ENCODE peak calls at places on chromosome 17, in nine cellular contexts. C is body of pancreas; B is WTC11; X is activated CD8-positive, alpha-beta memory T cell treated with anti-CD3 and anti-CD28 coated beads, Interleukin-2, amount 50 U/mL, for 4 hours; J is cardiac septum; L is tibial artery; S is NCI-H1694 treated with DMSO at 0.1 percent for 48 hours; N is AG09309; M is GDM1. Y is an unnamed sample.

GRCh38 chr17:69716571-69716970 is 302.1 kb downstream of the MAP2K6 start:
- DNase-seq in C (no peak), B (no peak), X (no peak), J (no peak), L (no peak), S (no peak), N (peak), M (no peak), Y (no peak)

GRCh38 chr17:63405741-63406261 is 40.3 kb downstream of the CYB561 start:
- DNase-seq in C (no peak), B (no peak), X (no peak), J (no peak), L (no peak), S (peak), N (peak), M (peak), Y (peak)

GRCh38 chr17:77445030-77445907 is 304.5 kb downstream of the SEC14L1 start:
- DNase-seq in C (no peak), B (no peak), X (peak), J (peak), L (peak), S (peak), N (no peak), M (peak), Y (no peak)

GRCh38 chr17:47254403-47254943 is 846 bp downstream of the ITGB3 start:
- DNase-seq in C (no peak), B (no peak), X (no peak), J (no peak), L (no peak), S (no peak), N (no peak), M (no peak), Y (no peak)

GRCh38 chr17:43784628-43785101 is 4.4 kb downstream of the CFAP97D1 start:
- DNase-seq in C (no peak), B (no peak), X (no peak), J (no peak), L (no peak), S (no peak), N (peak), M (no peak), Y (no peak)

GRCh38 chr17:19329136-19329535 is 33.4 kb downstream of the B9D1 start:
- DNase-seq in C (no peak), B (peak), X (no peak), J (no peak), L (no peak), S (no peak), N (no peak), M (no peak), Y (no peak)

GRCh38 chr17:77252736-77253135 is 112.0 kb downstream of the SEC14L1 start:
- DNase-seq in C (no peak), B (no peak), X (no peak), J (no peak), L (no peak), S (no peak), N (no peak), M (no peak), Y (no peak)

GRCh38 chr17:78231991-78232759 is 744 bp downstream of the TMEM235 start:
- DNase-seq in C (no peak), B (peak), X (no peak), J (no peak), L (no peak), S (no peak), N (no peak), M (no peak), Y (no peak)

GRCh38 chr17:44916781-44917241 is 1.5 kb upstream of the GFAP start:
- DNase-seq in C (peak), B (no peak), X (no peak), J (no peak), L (no peak), S (no peak), N (peak), M (no peak), Y (no peak)

GRCh38 chr17:7712111-7712771 is 5.3 kb upstream of the DNAH2 start:
- DNase-seq in C (no peak), B (peak), X (no peak), J (no peak), L (no peak), S (no peak), N (no peak), M (no peak), Y (peak)

GRCh38 chr17:69474171-69474831 is 59.8 kb downstream of the MAP2K6 start:
- DNase-seq in C (no peak), B (no peak), X (no peak), J (no peak), L (no peak), S (no peak), N (no peak), M (no peak), Y (no peak)

GRCh38 chr17:41065829-41066624 is at the start of gene KRTAP2-4:
- DNase-seq in C (no peak), B (no peak), X (no peak), J (no peak), L (no peak), S (no peak), N (peak), M (no peak), Y (no peak)

GRCh38 chr17:82863941-82864720 is 24.3 kb upstream of the ZNF750 start:
- DNase-seq in C (no peak), B (no peak), X (peak), J (no peak), L (no peak), S (peak), N (peak), M (peak), Y (peak)

GRCh38 chr17:62165378-62165722 is 100.3 kb upstream of the MED13 start:
- DNase-seq in C (no peak), B (no peak), X (no peak), J (no peak), L (no peak), S (no peak), N (no peak), M (no peak), Y (no peak)

GRCh38 chr17:38672788-38673713 is 1.7 kb downstream of the EPOP start:
- DNase-seq in C (no peak), B (no peak), X (no peak), J (no peak), L (no peak), S (no peak), N (no peak), M (no peak), Y (no peak)

GRCh38 chr17:6350806-6351205 is 84.1 kb downstream of the AIPL1 start:
- DNase-seq in C (no peak), B (no peak), X (no peak), J (no peak), L (no peak), S (no peak), N (no peak), M (no peak), Y (no peak)

GRCh38 chr17:81428121-81428515 is 32.9 kb downstream of the BAHCC1 start:
- DNase-seq in C (no peak), B (no peak), X (no peak), J (no peak), L (no peak), S (no peak), N (no peak), M (no peak), Y (peak)

GRCh38 chr17:42975265-42975664 is 4.6 kb downstream of the PTGES3L start:
- DNase-seq in C (no peak), B (no peak), X (no peak), J (no peak), L (no peak), S (no peak), N (no peak), M (no peak), Y (no peak)

GRCh38 chr17:43020789-43021738 is 1.1 kb downstream of the VAT1 start:
- DNase-seq in C (peak), B (peak), X (peak), J (peak), L (peak), S (no peak), N (no peak), M (no peak), Y (no peak)

GRCh38 chr17:65790241-65790640 is 228.8 kb upstream of the AXIN2 start:
- DNase-seq in C (no peak), B (peak), X (no peak), J (no peak), L (no peak), S (no peak), N (no peak), M (no peak), Y (no peak)